ENCODE peak calls at places on chromosomes 12 and 14, in nine cellular contexts. C, F, H, L, Y, B, G, S and V are unnamed samples.

GRCh38 chr12:46391630-46392029 is 19.1 kb upstream of the SLC38A2 start:
- DNase-seq in C (peak; percentile 62), F (no peak), H (no peak), L (no peak), Y (no peak), B (no peak), G (no peak), S (no peak), V (no peak)

GRCh38 chr12:108939594-108939993 is 59.7 kb downstream of the DAO start:
- DNase-seq in C (no peak), F (no peak), H (no peak), L (no peak), Y (no peak), B (no peak), G (no peak), S (no peak), V (no peak)

GRCh38 chr12:130051900-130052299 is 110.4 kb upstream of the FZD10 start:
- DNase-seq in C (no peak), F (no peak), H (no peak), L (no peak), Y (no peak), B (no peak), G (no peak), S (no peak), V (no peak)

GRCh38 chr12:132559652-132560420 is 50.5 kb downstream of the LRCOL1 start:
- DNase-seq in C (no peak), F (no peak), H (no peak), L (no peak), Y (peak; percentile 59), B (peak; percentile 28), G (peak; percentile 56), S (peak; percentile 5), V (peak; percentile 13)

GRCh38 chr12:101051901-101052550 is 158.0 kb downstream of the SLC5A8 start:
- DNase-seq in C (peak; percentile 9), F (peak; percentile 16), H (no peak), L (no peak), Y (no peak), B (no peak), G (no peak), S (peak; percentile 80), V (no peak)

GRCh38 chr12:49413796-49414195 is 46.5 kb downstream of the SPATS2 start:
- DNase-seq in C (no peak), F (no peak), H (no peak), L (no peak), Y (no peak), B (no peak), G (no peak), S (no peak), V (no peak)

GRCh38 chr14:104421892-104422291 is 157.7 kb upstream of the C14orf180 start:
- DNase-seq in C (no peak), F (no peak), H (no peak), L (no peak), Y (no peak), B (no peak), G (no peak), S (no peak), V (no peak)

GRCh38 chr12:52521581-52522266 is 1.5 kb upstream of the KRT5 start:
- DNase-seq in C (no peak), F (peak; percentile 10), H (no peak), L (no peak), Y (no peak), B (no peak), G (no peak), S (no peak), V (no peak)

GRCh38 chr12:62868820-62869219 is 66.1 kb downstream of the PPM1H start:
- DNase-seq in C (no peak), F (no peak), H (no peak), L (no peak), Y (no peak), B (no peak), G (no peak), S (no peak), V (no peak)

GRCh38 chr14:24053548-24054323 is 1.9 kb downstream of the CARMIL3 start:
- DNase-seq in C (no peak), F (no peak), H (no peak), L (no peak), Y (no peak), B (no peak), G (no peak), S (no peak), V (no peak)

GRCh38 chr12:65566776-65567175 is 257.5 kb upstream of the HMGA2 start:
- DNase-seq in C (no peak), F (no peak), H (no peak), L (no peak), Y (no peak), B (no peak), G (no peak), S (no peak), V (no peak)

GRCh38 chr12:72535591-72535990 is 263.4 kb downstream of the TRHDE start:
- DNase-seq in C (no peak), F (no peak), H (no peak), L (no peak), Y (no peak), B (no peak), G (no peak), S (no peak), V (no peak)

GRCh38 chr12:89875225-89875624 is 166.6 kb upstream of the ATP2B1 start:
- DNase-seq in C (no peak), F (no peak), H (no peak), L (no peak), Y (no peak), B (no peak), G (no peak), S (no peak), V (no peak)

GRCh38 chr12:116299064-116299463 is 21.6 kb upstream of the MED13L start:
- DNase-seq in C (no peak), F (no peak), H (no peak), L (no peak), Y (no peak), B (no peak), G (peak; percentile 93), S (no peak), V (no peak)

GRCh38 chr12:46946137-46946536 is 120.3 kb upstream of the SLC38A4 start:
- DNase-seq in C (no peak), F (no peak), H (no peak), L (no peak), Y (no peak), B (no peak), G (no peak), S (no peak), V (no peak)

GRCh38 chr12:113149361-113150150 is at the start of gene CFAP73:
- DNase-seq in C (peak; percentile 37), F (peak; percentile 50), H (no peak), L (peak; percentile 60), Y (no peak), B (peak; percentile 54), G (peak; percentile 55), S (peak; percentile 53), V (no peak)